ENCODE peak calls at places on chromosomes 11 and 22, in nine cellular contexts. X is heart left ventricle, W is kidney, F is SK-N-SH, D is Peyer's patch, N is pancreas, E is esophagus squamous epithelium, O is neural progenitor cell, B is left ventricle myocardium inferior. U is an unnamed sample.
A peak's percentile ranks its signal among the peaks of the same experiment; 100 is the strongest.

GRCh38 chr22:21032843-21033688 is 705 bp upstream of the SLC7A4 start:
- DNase-seq in X (peak; percentile 32), W (no peak), F (no peak), D (no peak), N (peak; percentile 38), E (no peak), O (peak; percentile 39), B (no peak), U (no peak)

GRCh38 chr11:67054851-67055523 is 1.7 kb upstream of the RHOD start:
- DNase-seq in X (peak; percentile 83), W (no peak), F (peak; percentile 77), D (no peak), N (peak; percentile 93), E (no peak), O (no peak), B (peak; percentile 75), U (peak; percentile 83)

GRCh38 chr11:20337526-20338154 is 25.9 kb upstream of the HTATIP2 start:
- DNase-seq in X (no peak), W (no peak), F (peak; percentile 74), D (no peak), N (no peak), E (no peak), O (peak; percentile 81), B (no peak), U (peak; percentile 44)

GRCh38 chr22:37484115-37485005 is 1.8 kb downstream of the MFNG start:
- DNase-seq in X (peak; percentile 89), W (peak; percentile 93), F (no peak), D (peak; percentile 98), N (peak; percentile 80), E (peak; percentile 67), O (peak; percentile 71), B (peak; percentile 80), U (peak; percentile 77)

GRCh38 chr11:8097926-8098325 is 16.9 kb downstream of the TUB start:
- DNase-seq in X (no peak), W (no peak), F (no peak), D (no peak), N (no peak), E (no peak), O (no peak), B (no peak), U (no peak)

GRCh38 chr11:26377619-26378018 is 45.7 kb downstream of the ANO3 start:
- DNase-seq in X (no peak), W (no peak), F (no peak), D (no peak), N (no peak), E (no peak), O (no peak), B (no peak), U (no peak)

GRCh38 chr22:22158965-22159364 is 85.6 kb upstream of the VPREB1 start:
- DNase-seq in X (no peak), W (no peak), F (no peak), D (no peak), N (no peak), E (no peak), O (no peak), B (no peak), U (no peak)

GRCh38 chr11:57109331-57109730 is 72.4 kb upstream of the LRRC55 start:
- DNase-seq in X (no peak), W (no peak), F (no peak), D (no peak), N (no peak), E (no peak), O (no peak), B (no peak), U (no peak)

GRCh38 chr22:19527321-19527721 is 3.1 kb upstream of the CLDN5 start:
- DNase-seq in X (no peak), W (no peak), F (no peak), D (no peak), N (no peak), E (no peak), O (no peak), B (no peak), U (no peak)

DNA sequence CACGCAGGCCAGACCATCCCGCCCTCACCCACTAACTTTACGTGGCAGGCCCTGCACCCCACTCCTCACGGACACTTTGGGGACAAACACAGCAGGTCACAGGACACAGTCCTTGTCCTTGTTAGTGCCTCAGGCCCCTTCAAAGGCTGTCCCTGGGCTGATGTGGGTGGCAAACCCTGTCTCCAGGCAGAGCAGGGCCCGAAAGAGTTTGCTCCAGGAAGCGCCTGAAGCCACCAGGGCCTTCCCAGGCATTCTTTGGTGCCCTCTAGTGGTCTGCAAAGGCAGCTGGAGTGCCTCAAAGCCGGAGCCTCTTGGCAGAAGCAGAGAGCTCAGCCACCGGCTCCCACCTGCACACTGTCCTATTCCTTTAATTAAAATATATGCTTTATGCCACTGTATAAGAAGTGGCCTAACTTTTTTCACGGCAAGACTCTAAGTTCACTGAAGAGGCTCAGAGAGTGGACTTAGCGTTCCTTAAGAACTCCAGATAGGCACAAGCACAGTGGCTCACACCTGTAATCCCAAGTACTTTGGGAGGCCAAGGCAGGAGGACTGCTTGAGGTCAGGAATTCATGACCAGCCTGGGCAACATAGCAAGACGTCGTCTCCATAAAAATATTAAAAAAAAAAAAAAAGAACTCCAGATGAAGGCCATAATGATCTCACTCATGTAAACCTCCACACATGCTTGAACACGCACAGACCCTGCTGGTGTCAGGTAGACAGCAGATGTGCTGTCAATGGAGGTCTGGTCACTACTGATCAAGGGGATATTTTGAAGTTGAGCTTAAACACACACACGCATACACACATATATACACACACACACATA is 11.1 kb downstream of the TXN2 start:
- DNase-seq in X (peak; percentile 89), W (peak; percentile 91), F (peak; percentile 82), D (peak; percentile 71), N (peak; percentile 92), E (no peak), O (peak; percentile 87), B (peak; percentile 78), U (peak; percentile 82)
- H3K4me1 ChIP-seq in X (peaks cover 63% of the 10 kb centered on the region), W (peaks cover 4% of the 10 kb centered on the region), F (peaks cover 45% of the 10 kb centered on the region), D (peaks cover 47% of the 10 kb centered on the region), N (peaks cover 18% of the 10 kb centered on the region), E (peaks cover 79% of the 10 kb centered on the region), O (no peaks in the 10 kb centered on the region), B (peaks cover 66% of the 10 kb centered on the region), U (peaks cover 16% of the 10 kb centered on the region)

DNA sequence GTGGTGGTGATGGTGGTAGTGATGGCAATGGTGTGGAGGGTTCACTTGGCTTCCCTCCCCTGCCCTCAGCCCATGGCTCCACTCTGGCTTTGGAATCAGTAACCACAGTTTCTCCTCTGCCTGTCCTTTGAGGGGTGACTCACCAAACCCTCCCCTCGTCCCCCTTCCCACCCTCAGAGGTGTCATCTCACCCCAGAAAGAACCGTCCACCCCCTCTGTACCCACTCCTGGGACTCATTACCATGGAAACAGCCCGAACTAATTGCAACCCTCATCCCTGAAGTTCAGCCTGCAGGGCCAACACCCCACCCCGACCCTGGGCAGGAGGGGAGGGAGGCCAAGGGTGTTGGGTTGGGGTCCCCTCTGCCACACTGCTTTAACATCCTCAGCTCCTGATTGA is 26.6 kb downstream of the PHLDB1 start:
- DNase-seq in X (no peak), W (peak; percentile 57), F (no peak), D (no peak), N (no peak), E (no peak), O (peak; percentile 4), B (no peak), U (no peak)
- H3K36me3 ChIP-seq in X (peaks cover 95% of the 10 kb centered on the region), W (peaks cover 32% of the 10 kb centered on the region), F (peaks cover 84% of the 10 kb centered on the region), D (no peaks in the 10 kb centered on the region), N (no peaks in the 10 kb centered on the region), E (no peaks in the 10 kb centered on the region), O (no peaks in the 10 kb centered on the region), B (peaks cover 87% of the 10 kb centered on the region), U (no peaks in the 10 kb centered on the region)

GRCh38 chr11:115990004-115990447 is 485.8 kb upstream of the CADM1 start:
- DNase-seq in X (no peak), W (no peak), F (peak; percentile 59), D (no peak), N (no peak), E (no peak), O (peak; percentile 74), B (no peak), U (peak; percentile 32)
- TF ChIP-seq CTCF in X (peak; percentile 68), W (peak; percentile 51), F (peak; percentile 44), D (peak; percentile 37), N (no peak), E (peak; percentile 56), O (peak; percentile 92), B (peak; percentile 82), U (peak; percentile 57)

GRCh38 chr22:17260950-17261349 is 41.7 kb upstream of the ADA2 start:
- DNase-seq in X (no peak), W (no peak), F (no peak), D (no peak), N (no peak), E (no peak), O (peak; percentile 45), B (no peak), U (no peak)

GRCh38 chr22:17257578-17257977 is 38.3 kb upstream of the ADA2 start:
- DNase-seq in X (no peak), W (no peak), F (no peak), D (peak; percentile 30), N (no peak), E (no peak), O (peak; percentile 50), B (no peak), U (no peak)

GRCh38 chr22:17260291-17260690 is 41.1 kb upstream of the ADA2 start:
- DNase-seq in X (no peak), W (no peak), F (no peak), D (no peak), N (no peak), E (no peak), O (no peak), B (no peak), U (no peak)

GRCh38 chr22:17258015-17258827 is 39.0 kb upstream of the ADA2 start:
- DNase-seq in X (no peak), W (peak; percentile 85), F (peak; percentile 61), D (peak; percentile 80), N (peak; percentile 91), E (no peak), O (peak; percentile 88), B (peak; percentile 69), U (peak; percentile 84)

GRCh38 chr22:17257091-17257490 is 37.9 kb upstream of the ADA2 start:
- DNase-seq in X (no peak), W (no peak), F (no peak), D (no peak), N (no peak), E (no peak), O (peak; percentile 41), B (no peak), U (no peak)
- H3K4me1 ChIP-seq in X (peaks cover 14% of the 10 kb centered on the region), W (no peaks in the 10 kb centered on the region), F (no peaks in the 10 kb centered on the region), D (peaks cover 22% of the 10 kb centered on the region), N (peaks cover 27% of the 10 kb centered on the region), E (peaks cover 19% of the 10 kb centered on the region), O (peaks cover 44% of the 10 kb centered on the region), B (peaks cover 14% of the 10 kb centered on the region), U (peaks cover 22% of the 10 kb centered on the region)